ENCODE peak calls at places on chromosome 20, in five cellular contexts. B, F, W, I and M are unnamed samples.
A peak's percentile ranks its signal among the peaks of the same experiment; 100 is the strongest.

GRCh38 chr20:24580855-24581254 is 111.4 kb downstream of the SYNDIG1 start:
- DNase-seq in F (no peak), I (no peak), B (no peak), W (no peak), M (no peak)

GRCh38 chr20:64053841-64054661 is 4.6 kb upstream of the SOX18 start:
- DNase-seq in B (peak; percentile 90), I (peak; percentile 84), F (no peak), W (peak; percentile 65), M (no peak)

GRCh38 chr20:63046841-63047240 is 40.1 kb upstream of the BHLHE23 start:
- DNase-seq in I (no peak), F (no peak), W (no peak), B (peak; percentile 53), M (no peak)

GRCh38 chr20:21508230-21509078 is 5.4 kb downstream of the NKX2-2 start:
- DNase-seq in B (no peak), I (no peak), W (no peak), F (no peak), M (no peak)

GRCh38 chr20:38806855-38807655 is 1.6 kb downstream of the PPP1R16B start:
- DNase-seq in F (no peak), I (no peak), W (no peak), B (peak; percentile 83), M (no peak)

GRCh38 chr20:16397053-16397452 is 176.2 kb downstream of the KIF16B start:
- DNase-seq in F (peak; percentile 27), W (peak; percentile 34), I (peak; percentile 46), B (no peak), M (peak; percentile 14)

GRCh38 chr20:50379049-50379990 is 130.9 kb upstream of the PTPN1 start:
- DNase-seq in W (peak; percentile 82), I (peak; percentile 97), B (peak; percentile 86), F (peak; percentile 48), M (no peak)

GRCh38 chr20:38579219-38579618 is 1.8 kb upstream of the ADIG start:
- DNase-seq in F (no peak), I (no peak), B (no peak), W (no peak), M (no peak)

GRCh38 chr20:46767127-46767761 is 57.8 kb downstream of the SLC2A10 start:
- DNase-seq in I (peak; percentile 48), F (peak; percentile 13), B (no peak), W (peak; percentile 70), M (peak; percentile 13)

GRCh38 chr20:32762754-32763201 is 593 bp downstream of the DNMT3B start:
- DNase-seq in W (peak; percentile 52), I (no peak), B (no peak), F (no peak), M (no peak)

GRCh38 chr20:47167846-47168245 is 188.7 kb downstream of the ZMYND8 start:
- DNase-seq in W (no peak), B (no peak), I (no peak), F (no peak), M (no peak)

GRCh38 chr20:32482251-32483220 is 102.6 kb downstream of the NOL4L start:
- DNase-seq in B (peak; percentile 93), W (peak; percentile 78), I (no peak), F (peak; percentile 35), M (no peak)

GRCh38 chr20:17024513-17025105 is 202.2 kb upstream of the PCSK2 start:
- DNase-seq in I (no peak), B (no peak), F (peak; percentile 91), W (peak; percentile 48), M (no peak)

GRCh38 chr20:46720776-46721425 is 11.5 kb downstream of the SLC2A10 start:
- DNase-seq in B (no peak), I (no peak), F (no peak), W (no peak), M (no peak)

GRCh38 chr20:16541878-16542277 is 31.4 kb downstream of the KIF16B start:
- DNase-seq in F (no peak), I (no peak), W (no peak), B (no peak), M (no peak)

GRCh38 chr20:21099653-21100589 is 6.2 kb downstream of the LINC00237 start:
- DNase-seq in I (peak; percentile 10), W (peak; percentile 19), B (peak; percentile 90), F (no peak), M (no peak)

GRCh38 chr20:33659341-33660034 is 2.6 kb upstream of the C20orf144 start:
- DNase-seq in I (no peak), W (no peak), F (no peak), B (peak; percentile 69), M (no peak)

GRCh38 chr20:42857446-42857845 is 332.3 kb downstream of the PTPRT start:
- DNase-seq in F (no peak), I (no peak), B (no peak), W (no peak), M (no peak)

GRCh38 chr20:8788831-8789230 is 280.1 kb upstream of the PLCB4 start:
- DNase-seq in W (peak; percentile 17), F (no peak), B (no peak), I (no peak), M (no peak)

GRCh38 chr20:8788275-8788674 is 280.6 kb upstream of the PLCB4 start:
- DNase-seq in B (no peak), I (no peak), W (no peak), F (no peak), M (no peak)

GRCh38 chr20:8786383-8786782 is 282.5 kb upstream of the PLCB4 start:
- DNase-seq in I (no peak), F (no peak), B (no peak), W (no peak), M (no peak)

GRCh38 chr20:8787090-8787489 is 281.8 kb upstream of the PLCB4 start:
- DNase-seq in B (no peak), I (no peak), W (no peak), F (no peak), M (no peak)

DNA sequence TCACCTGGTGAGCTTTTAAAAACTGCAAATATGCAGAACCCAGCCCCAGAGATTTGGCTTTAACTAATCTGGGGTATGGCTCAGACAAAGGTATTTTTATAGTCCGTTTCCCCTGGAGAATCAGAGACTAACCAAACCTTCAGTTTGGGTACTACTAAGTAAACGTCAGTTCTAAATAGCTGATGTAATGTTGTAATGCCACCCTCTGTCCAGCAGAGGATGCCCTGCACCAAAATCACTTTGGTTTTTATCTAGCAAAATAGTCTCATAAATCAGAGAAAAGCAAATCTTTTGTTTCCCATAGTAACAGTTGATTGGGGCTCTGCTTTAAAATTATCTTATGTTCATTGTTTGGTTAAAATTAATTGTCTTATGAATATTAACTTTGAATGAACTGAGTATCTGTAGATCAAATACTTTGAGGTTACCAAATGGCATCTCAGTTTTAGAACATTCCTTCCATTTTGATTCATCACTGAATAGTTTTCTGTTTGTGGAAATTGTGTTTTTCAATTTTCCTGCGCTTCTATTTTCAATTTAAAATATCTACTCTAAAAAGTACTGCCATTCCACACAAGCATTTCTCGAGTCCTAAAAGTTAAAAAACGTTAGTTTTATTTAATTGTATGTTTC is 278.3 kb upstream of the PLCB4 start:
- DNase-seq in F (peak; percentile 45), B (no peak), W (peak; percentile 61), I (peak; percentile 74), M (no peak)
- TF ChIP-seq CTCF in F (peak; percentile 99), B (peak; percentile 68), W (peak; percentile 87), I (peak; percentile 99), M (peak; percentile 95)

GRCh38 chr20:48815537-48815936 is 12.3 kb downstream of the PREX1 start:
- DNase-seq in I (no peak), F (no peak), W (no peak), B (peak; percentile 54), M (no peak)

GRCh38 chr20:48817367-48818030 is 10.3 kb downstream of the PREX1 start:
- DNase-seq in B (peak; percentile 25), I (no peak), W (no peak), F (no peak), M (no peak)

GRCh38 chr20:48818031-48818370 is 9.8 kb downstream of the PREX1 start:
- DNase-seq in F (no peak), I (no peak), B (peak; percentile 61), W (no peak), M (no peak)

GRCh38 chr20:48814633-48815032 is 13.2 kb downstream of the PREX1 start:
- DNase-seq in I (no peak), F (no peak), W (no peak), B (no peak), M (no peak)

DNA sequence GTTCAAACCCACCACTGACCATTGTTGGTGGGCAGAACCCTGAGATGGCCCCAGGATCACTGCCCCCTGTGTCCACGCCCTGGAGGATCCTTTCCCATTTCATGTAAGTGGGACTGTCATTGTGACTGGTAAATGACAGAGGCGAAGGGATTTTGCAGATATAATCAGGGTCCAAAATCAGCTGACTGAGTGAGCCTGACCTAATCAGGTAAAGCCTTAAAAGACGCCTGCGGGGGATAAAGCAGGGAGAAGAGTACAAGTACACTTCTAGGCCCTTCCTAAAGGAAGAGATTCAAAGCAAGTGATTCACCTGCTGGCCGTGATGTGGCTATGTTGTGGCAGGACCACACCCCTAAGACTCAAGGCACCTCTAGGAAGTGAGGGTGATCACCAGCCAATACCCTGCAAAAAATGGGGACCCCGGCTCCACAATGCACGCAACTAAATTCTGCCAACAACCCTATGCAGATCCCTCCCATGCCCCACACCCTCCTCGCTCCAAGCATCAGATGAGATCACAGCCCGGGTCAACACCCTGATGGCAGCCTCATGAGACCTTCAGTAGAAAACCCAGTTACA is 11.4 kb downstream of the PREX1 start:
- DNase-seq in W (no peak), B (peak; percentile 59), F (no peak), I (no peak), M (no peak)
- H3K4me3 ChIP-seq in W (no peak overlapping the region), B (no peak overlapping the region), F (no peak overlapping the region), I (no peak overlapping the region), M (no peak overlapping the region)

GRCh38 chr20:5189917-5190316 is 63.1 kb downstream of the CDS2 start:
- DNase-seq in B (no peak), W (no peak), I (no peak), F (no peak), M (no peak)

GRCh38 chr20:5195655-5196054 is 68.8 kb downstream of the CDS2 start:
- DNase-seq in B (no peak), I (no peak), W (no peak), F (peak; percentile 66), M (no peak)

GRCh38 chr20:5191829-5192569 is 65.2 kb downstream of the CDS2 start:
- DNase-seq in B (no peak), I (peak; percentile 88), F (peak; percentile 67), W (peak; percentile 73), M (peak; percentile 61)

GRCh38 chr20:5190444-5190843 is 63.6 kb downstream of the CDS2 start:
- DNase-seq in I (no peak), F (no peak), W (no peak), B (no peak), M (no peak)

GRCh38 chr20:5192570-5193431 is 66.0 kb downstream of the CDS2 start:
- DNase-seq in I (no peak), W (no peak), B (no peak), F (no peak), M (no peak)
- TF ChIP-seq CTCF in I (no peak), W (no peak), B (no peak), F (no peak), M (no peak)

DNA sequence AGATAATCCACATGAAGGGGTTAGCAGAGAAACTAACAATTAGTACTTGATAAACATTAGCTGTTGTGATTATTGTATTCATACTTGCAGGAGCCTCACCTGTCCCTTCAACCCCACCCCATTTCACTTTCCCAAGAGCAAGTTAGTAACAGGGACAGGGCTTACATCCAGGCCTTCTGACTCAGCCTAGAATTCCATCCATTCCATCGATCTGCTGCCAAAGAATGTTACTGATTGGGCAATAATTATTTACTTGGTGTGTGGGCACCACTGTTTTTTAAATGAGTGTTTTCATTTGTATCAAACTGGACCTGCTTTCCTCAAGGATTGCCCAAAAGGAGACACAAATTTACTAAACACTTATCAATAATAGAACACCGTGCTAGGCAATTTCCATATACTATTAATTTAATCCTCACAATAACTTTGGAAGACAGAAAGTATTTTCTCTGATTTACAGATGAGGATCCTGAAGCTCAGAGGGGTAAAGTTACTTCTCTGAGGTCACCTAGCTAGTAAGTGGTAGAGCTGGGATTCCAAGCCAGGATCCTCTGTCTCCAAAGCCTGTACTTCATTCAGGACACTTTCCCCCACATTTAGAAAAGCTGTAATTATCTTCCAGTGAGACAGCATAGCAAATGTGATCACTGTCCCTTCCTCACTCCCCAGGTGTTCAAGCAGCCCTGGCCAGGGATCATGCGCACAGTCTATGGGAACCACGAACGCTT is 32.8 kb downstream of the GSS start:
- DNase-seq in I (peak; percentile 87), F (peak; percentile 85), B (no peak), W (no peak), M (peak; percentile 6)
- H3K4me3 ChIP-seq in I (no peak overlapping the region), F (no peak overlapping the region), B (no peak overlapping the region), W (no peak overlapping the region), M (no peak overlapping the region)